ENCODE peak calls at places on chromosomes 13 and 19, in six cellular contexts. I is dorsolateral prefrontal cortex, N is SK-N-SH, P is right cardiac atrium, C is K562, D is AG10803. G is an unnamed sample.

GRCh38 chr13:49838989-49839388 is 46.5 kb upstream of the KPNA3 start:
- DNase-seq in D (no peak), C (peak), P (no peak), I (no peak), N (no peak), G (no peak)

GRCh38 chr13:52849727-52850395 is 1.4 kb upstream of the PCDH8 start:
- DNase-seq in N (no peak), P (no peak), D (no peak), C (no peak), I (no peak), G (no peak)

GRCh38 chr13:30776661-30777060 is 41.3 kb downstream of the ALOX5AP start:
- DNase-seq in D (no peak), C (no peak), I (no peak), P (no peak), N (no peak), G (no peak)

GRCh38 chr13:73406454-73406853 is 347.6 kb downstream of the KLF5 start:
- DNase-seq in C (no peak), I (no peak), N (no peak), D (no peak), P (no peak), G (no peak)

GRCh38 chr13:46562581-46562980 is 9.6 kb downstream of the LRCH1 start:
- DNase-seq in D (no peak), I (no peak), C (no peak), P (no peak), N (no peak), G (no peak)

GRCh38 chr19:33303791-33304759 is 1.7 kb upstream of the CEBPA start:
- DNase-seq in C (no peak), N (no peak), P (no peak), D (peak), I (no peak), G (no peak)

GRCh38 chr13:27455331-27455855 is 5.0 kb upstream of the MTIF3 start:
- DNase-seq in P (no peak), I (no peak), N (no peak), C (no peak), D (no peak), G (no peak)

GRCh38 chr13:50437252-50437651 is 406.2 kb downstream of the DLEU7 start:
- DNase-seq in C (no peak), I (no peak), N (no peak), P (no peak), D (peak), G (no peak)

GRCh38 chr19:50640368-50640767 is 687 bp upstream of the SYT3 start:
- DNase-seq in N (no peak), C (no peak), D (no peak), I (no peak), P (no peak), G (no peak)
- H3K4me3 ChIP-seq in N (no peak), C (peak), D (no peak), I (no peak), P (no peak), G (peak)

GRCh38 chr13:110563463-110563774 is 1.9 kb upstream of the RAB20 start:
- DNase-seq in N (no peak), C (no peak), I (no peak), P (no peak), D (no peak), G (no peak)
- H3K4me3 ChIP-seq in N (no peak), C (no peak), I (no peak), P (peak), D (no peak), G (no peak)

GRCh38 chr13:76980075-76980718 is 11.7 kb upstream of the CLN5 start:
- DNase-seq in N (peak), P (peak), D (peak), I (peak), C (peak), G (peak)
- H3K4me3 ChIP-seq in N (peak), P (no peak), D (peak), I (peak), C (no peak), G (no peak)

GRCh38 chr19:6532244-6532999 is 1.6 kb downstream of the TNFSF9 start:
- DNase-seq in I (no peak), C (peak), D (no peak), N (no peak), P (no peak), G (no peak)
- H3K4me3 ChIP-seq in I (peak), C (peak), D (peak), N (peak), P (no peak), G (no peak)